ENCODE peak calls at places on chromosomes 2 and 18, in nine cellular contexts. H is neuronal stem cell, R is colonic mucosa, C is mesenchymal stem cell, W is neural progenitor cell, O is GM23248, A is H9, D is MM.1S, L is adipocyte. S is an unnamed sample.

GRCh38 chr18:364221-364620 is 96.4 kb upstream of the THOC1 start:
- DNase-seq in R (no peak), A (no peak), H (no peak), O (peak; percentile 15), D (no peak), L (peak; percentile 22), C (no peak), W (no peak), S (no peak)

GRCh38 chr18:70296781-70297180 is 7.9 kb downstream of the SOCS6 start:
- DNase-seq in H (no peak), D (no peak), L (no peak), C (no peak), O (no peak), R (no peak), A (no peak), W (no peak), S (no peak)

GRCh38 chr18:8081872-8082553 is 514.9 kb downstream of the PTPRM start:
- DNase-seq in D (no peak), L (no peak), O (no peak), H (no peak), R (no peak), W (no peak), C (no peak), A (no peak), S (no peak)

GRCh38 chr2:101151859-101152194 is 645 bp upstream of the TBC1D8 start:
- DNase-seq in W (peak; percentile 23), O (no peak), L (peak; percentile 39), R (no peak), C (peak; percentile 38), A (no peak), H (peak; percentile 12), D (no peak), S (no peak)

GRCh38 chr2:105929506-105929905 is 184.8 kb downstream of the NCK2 start:
- DNase-seq in W (no peak), O (peak; percentile 4), C (no peak), R (no peak), H (no peak), D (no peak), L (no peak), A (no peak), S (peak; percentile 5)

GRCh38 chr18:56799756-56800155 is 148.6 kb downstream of the WDR7 start:
- DNase-seq in L (no peak), C (peak; percentile 16), W (no peak), R (no peak), A (no peak), H (no peak), D (no peak), O (peak; percentile 41), S (no peak)

GRCh38 chr18:79566841-79567370 is 112.7 kb upstream of the CTDP1 start:
- DNase-seq in C (no peak), D (no peak), L (no peak), W (peak; percentile 66), O (no peak), R (no peak), A (no peak), H (no peak), S (peak; percentile 73)

GRCh38 chr2:216242365-216242764 is 129.9 kb downstream of the MARCHF4 start:
- DNase-seq in W (peak; percentile 52), L (no peak), H (no peak), A (no peak), O (no peak), R (no peak), D (no peak), C (no peak), S (peak; percentile 46)

GRCh38 chr2:60368437-60368836 is 185.0 kb downstream of the BCL11A start:
- DNase-seq in C (no peak), O (no peak), A (peak; percentile 14), H (no peak), R (no peak), W (no peak), D (no peak), L (no peak), S (peak; percentile 7)

GRCh38 chr2:110871637-110872036 is 139.3 kb downstream of the ACOXL start:
- DNase-seq in O (no peak), W (no peak), D (no peak), A (no peak), C (no peak), L (no peak), H (no peak), R (no peak), S (no peak)

GRCh38 chr18:79450289-79450920 is 54.7 kb downstream of the NFATC1 start:
- DNase-seq in O (no peak), A (no peak), R (no peak), W (no peak), H (no peak), C (no peak), L (no peak), D (no peak), S (no peak)

GRCh38 chr18:610214-610928 is 13.6 kb downstream of the CLUL1 start:
- DNase-seq in H (no peak), W (no peak), R (no peak), C (no peak), L (no peak), O (no peak), A (no peak), D (no peak), S (no peak)

GRCh38 chr18:7946724-7947377 is 379.7 kb downstream of the PTPRM start:
- DNase-seq in A (no peak), D (no peak), R (peak; percentile 44), W (peak; percentile 23), L (peak; percentile 76), C (peak; percentile 91), O (peak; percentile 75), H (no peak), S (peak; percentile 69)

GRCh38 chr2:105291981-105292380 is 37.6 kb downstream of the TGFBRAP1 start:
- DNase-seq in H (no peak), O (no peak), C (no peak), A (no peak), L (peak; percentile 48), R (no peak), W (no peak), D (no peak), S (no peak)

GRCh38 chr2:9883897-9884296 is 40.6 kb downstream of the TAF1B start:
- DNase-seq in D (no peak), W (no peak), R (no peak), O (no peak), H (no peak), C (no peak), L (no peak), A (no peak), S (no peak)

GRCh38 chr18:53115876-53116585 is 776.0 kb downstream of the DCC start:
- DNase-seq in R (no peak), L (no peak), W (no peak), O (no peak), D (no peak), A (no peak), C (no peak), H (no peak), S (no peak)

GRCh38 chr18:79553154-79553553 is 126.4 kb upstream of the CTDP1 start:
- DNase-seq in A (no peak), R (no peak), H (no peak), D (no peak), L (no peak), C (no peak), W (no peak), O (no peak), S (no peak)

GRCh38 chr2:25204190-25204838 is 35.9 kb upstream of the POMC start:
- DNase-seq in R (no peak), D (no peak), L (no peak), A (peak; percentile 57), W (no peak), O (peak; percentile 64), H (no peak), C (no peak), S (peak; percentile 77)
- H3K9ac ChIP-seq in R (no peak overlapping the region), D (no peak overlapping the region), L (peak overlapping the region; percentile 54), A (no peak overlapping the region), W (no peak overlapping the region), O (peak overlapping the region; percentile 75), H (no peak overlapping the region), C (peak overlapping the region; percentile 75), S (no peak overlapping the region)

DNA sequence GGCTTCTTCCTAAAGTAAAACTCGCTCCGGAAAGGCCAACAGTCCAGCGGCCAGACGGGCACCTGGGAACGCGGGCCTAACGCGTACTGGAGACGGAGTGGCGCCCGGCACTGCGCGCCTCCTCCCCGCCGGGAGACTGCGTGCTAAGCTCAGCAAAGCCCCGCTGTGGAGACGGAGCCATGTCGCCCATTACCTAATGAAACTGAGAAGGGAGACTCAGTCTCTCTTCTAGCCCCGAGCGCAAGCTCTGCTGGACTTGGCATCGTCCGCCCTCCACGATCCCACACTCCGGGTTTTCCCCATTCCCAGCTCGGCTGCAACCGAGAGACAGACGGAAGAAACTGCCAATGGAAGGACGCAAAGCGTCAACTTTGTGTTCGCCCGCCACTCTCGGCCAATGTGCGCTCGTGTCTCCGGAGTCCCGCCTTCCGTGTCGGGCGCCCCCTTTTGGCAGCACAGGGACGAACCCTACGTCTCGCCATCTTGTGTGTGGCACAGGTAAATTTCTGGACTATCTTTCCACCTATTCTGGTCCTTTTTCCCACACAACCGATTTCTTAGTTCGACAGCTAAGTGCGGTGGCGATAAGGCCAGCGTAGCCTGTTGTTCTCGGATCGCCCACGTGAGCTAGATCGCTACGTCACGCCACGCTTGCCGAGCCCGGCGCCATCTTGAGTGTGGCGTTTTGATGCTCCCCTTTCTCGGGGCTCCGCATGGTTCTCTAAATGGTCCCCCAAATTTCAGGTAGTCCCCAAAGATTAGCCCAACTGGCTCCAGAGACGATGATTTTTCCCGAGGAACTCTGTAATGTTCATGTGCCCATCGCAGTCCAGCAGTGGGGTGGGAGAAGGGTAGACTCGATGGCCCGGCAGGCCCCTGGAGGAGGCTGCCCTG is 1.3 kb upstream of the PTMA start:
- DNase-seq in D (peak; percentile 98), H (peak; percentile 98), L (peak; percentile 98), W (peak; percentile 99), A (peak; percentile 98), C (peak; percentile 98), R (peak; percentile 99), O (peak; percentile 98), S (peak; percentile 99)
- H3K9ac ChIP-seq in D (peak overlapping the region; percentile 100), H (peak overlapping the region; percentile 99), L (peak overlapping the region; percentile 98), W (peak overlapping the region; percentile 99), A (peak overlapping the region; percentile 97), C (peak overlapping the region; percentile 90), R (peak overlapping the region; percentile 94), O (peak overlapping the region; percentile 94), S (peak overlapping the region; percentile 99)

DNA sequence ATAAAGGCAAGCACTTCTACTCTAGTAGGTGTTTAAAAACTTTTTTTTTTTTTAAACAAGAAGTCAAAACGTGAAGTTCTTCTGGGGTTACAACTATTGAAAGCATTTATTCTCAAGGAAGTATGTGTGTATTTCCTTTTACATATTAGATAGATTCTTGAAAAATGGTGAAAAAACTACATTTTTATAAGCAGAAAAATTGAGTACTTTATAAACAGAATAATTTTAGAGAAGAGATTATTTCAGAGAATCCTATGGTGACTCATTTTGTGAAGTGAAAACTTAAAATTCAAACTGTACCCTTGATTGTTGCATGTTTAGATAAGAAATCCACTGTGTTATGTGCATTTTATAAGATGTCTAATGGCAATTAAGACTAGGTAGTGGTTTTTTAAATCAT is 2.9 kb downstream of the EML4 start:
- DNase-seq in L (no peak), O (no peak), W (no peak), C (no peak), R (no peak), A (no peak), H (no peak), D (no peak), S (no peak)
- H3K9ac ChIP-seq in L (no peak overlapping the region), O (peak overlapping the region; percentile 10), W (peak overlapping the region; percentile 15), C (peak overlapping the region; percentile 92), R (peak overlapping the region; percentile 95), A (no peak overlapping the region), H (no peak overlapping the region), D (peak overlapping the region; percentile 87), S (no peak overlapping the region)

DNA sequence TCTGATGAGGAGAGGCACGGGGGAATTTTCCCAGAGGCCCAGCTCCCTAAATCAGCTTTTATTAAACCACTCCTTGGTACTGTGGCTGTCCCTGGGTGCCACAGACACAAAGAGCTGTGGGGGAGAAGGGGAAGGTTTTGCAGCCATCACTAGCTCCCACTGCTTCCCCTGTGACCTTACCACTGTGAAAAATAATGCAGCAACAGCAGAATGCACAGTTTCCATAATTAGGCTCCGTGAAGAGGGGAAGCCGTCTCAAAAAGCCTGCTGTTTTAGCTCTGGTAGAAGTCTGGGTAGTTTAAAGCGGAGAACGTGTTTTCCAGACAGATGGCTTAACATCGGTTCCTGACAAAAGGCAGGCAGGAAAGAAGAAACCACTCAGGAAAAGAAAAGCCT is 27.5 kb upstream of the CAB39 start:
- DNase-seq in O (no peak), H (no peak), A (no peak), W (no peak), R (no peak), L (no peak), D (no peak), C (peak; percentile 38), S (no peak)
- H3K9ac ChIP-seq in O (no peak overlapping the region), H (no peak overlapping the region), A (no peak overlapping the region), W (no peak overlapping the region), R (no peak overlapping the region), L (no peak overlapping the region), D (no peak overlapping the region), C (peak overlapping the region; percentile 54), S (no peak overlapping the region)